ENCODE peak calls at places on chromosome 14, in five cellular contexts. J, K, Y, M and D are unnamed samples.
A peak's percentile ranks its signal among the peaks of the same experiment; 100 is the strongest.

GRCh38 chr14:54440037-54440436 is 1.1 kb downstream of the CNIH1 start:
- DNase-seq in J (no peak), K (no peak), Y (no peak), M (no peak), D (no peak)

GRCh38 chr14:40232302-40232701 is 800.1 kb upstream of the FBXO33 start:
- DNase-seq in J (no peak), K (no peak), Y (no peak), M (no peak), D (no peak)

GRCh38 chr14:92340938-92341337 is 18.0 kb downstream of the SLC24A4 start:
- DNase-seq in J (no peak), K (no peak), Y (no peak), M (no peak), D (no peak)

GRCh38 chr14:60095781-60096450 is 4.2 kb downstream of the PCNX4 start:
- DNase-seq in J (no peak), K (no peak), Y (no peak), M (peak; percentile 71), D (no peak)

GRCh38 chr14:91911474-91912032 is 35.9 kb downstream of the FBLN5 start:
- DNase-seq in J (no peak), K (no peak), Y (peak; percentile 43), M (peak; percentile 5), D (no peak)

GRCh38 chr14:100858838-100859220 is 32.9 kb downstream of the MEG3 start:
- DNase-seq in J (no peak), K (no peak), Y (no peak), M (no peak), D (peak; percentile 57)

GRCh38 chr14:98826618-98827017 is 445.4 kb downstream of the BCL11B start:
- DNase-seq in J (no peak), K (no peak), Y (peak; percentile 31), M (no peak), D (no peak)

GRCh38 chr14:52877628-52878027 is 73.2 kb downstream of the FERMT2 start:
- DNase-seq in J (no peak), K (no peak), Y (no peak), M (no peak), D (no peak)

GRCh38 chr14:64938972-64939816 is 3.4 kb downstream of the GPX2 start:
- DNase-seq in J (no peak), K (no peak), Y (no peak), M (no peak), D (peak; percentile 45)

GRCh38 chr14:103451401-103451800 is 66.2 kb downstream of the MARK3 start:
- DNase-seq in J (no peak), K (no peak), Y (no peak), M (no peak), D (no peak)

GRCh38 chr14:99809864-99810854 is 16.9 kb downstream of the EML1 start:
- DNase-seq in J (no peak), K (no peak), Y (peak; percentile 39), M (no peak), D (no peak)

GRCh38 chr14:81478446-81478845 is 55.2 kb downstream of the SEL1L start:
- DNase-seq in J (no peak), K (no peak), Y (no peak), M (no peak), D (no peak)
- H3K27ac ChIP-seq in J (no peak overlapping the region), K (no peak overlapping the region), Y (no peak overlapping the region), M (no peak overlapping the region), D (no peak overlapping the region)

GRCh38 chr14:79809849-79810612 is 401.3 kb downstream of the DIO2 start:
- DNase-seq in J (no peak), K (no peak), Y (no peak), M (peak; percentile 45), D (no peak)
- H3K36me3 ChIP-seq in J (no peaks in the 10 kb centered on the region), K (no peaks in the 10 kb centered on the region), Y (no peaks in the 10 kb centered on the region), M (no peaks in the 10 kb centered on the region), D (no peaks in the 10 kb centered on the region)

DNA sequence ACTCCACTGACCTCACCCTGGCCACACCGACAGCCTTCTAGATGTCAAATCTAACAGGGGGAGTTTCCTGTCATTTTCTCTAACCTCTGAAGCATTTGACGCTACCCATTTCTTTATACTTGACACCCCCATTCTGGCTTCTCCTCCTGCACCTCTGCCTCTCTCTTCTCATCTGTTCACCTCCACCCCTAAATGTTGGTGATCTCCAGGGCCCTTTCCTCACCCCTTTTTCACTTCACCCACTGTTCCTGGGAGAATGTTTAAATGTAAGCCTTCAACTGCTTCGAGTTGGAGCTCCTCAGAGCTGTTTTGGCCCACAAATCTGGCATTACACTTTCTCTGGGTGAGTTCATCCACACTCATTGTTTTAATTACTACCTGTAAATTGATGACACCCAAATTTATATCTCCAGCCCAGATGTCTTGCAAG is 452 bp upstream of the RABGGTA start:
- DNase-seq in J (no peak), K (no peak), Y (no peak), M (no peak), D (no peak)
- H3K27ac ChIP-seq in J (peak overlapping the region; percentile 98), K (peak overlapping the region; percentile 97), Y (peak overlapping the region; percentile 91), M (no peak overlapping the region), D (peak overlapping the region; percentile 96)

DNA sequence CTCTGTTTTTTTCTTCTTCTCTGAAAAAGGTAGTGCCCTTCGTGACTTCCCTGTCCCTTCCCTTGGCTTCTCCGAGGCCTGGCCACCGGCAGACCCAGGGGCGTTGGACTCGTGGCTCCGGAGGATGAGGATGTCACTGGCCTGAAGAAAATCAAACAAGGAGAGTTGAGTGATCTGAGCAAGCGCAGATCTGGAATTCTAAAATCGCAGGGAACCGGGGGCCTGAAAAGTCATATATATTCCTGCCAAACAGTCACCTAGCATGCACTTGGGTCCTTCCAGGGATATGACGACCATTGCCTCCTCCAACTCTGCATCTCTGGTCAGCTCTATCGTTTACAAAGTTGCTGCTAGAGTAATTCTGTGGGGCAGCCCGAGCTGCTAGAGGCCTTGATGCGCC is 5.2 kb upstream of the PNMA1 start:
- DNase-seq in J (no peak), K (no peak), Y (no peak), M (no peak), D (no peak)
- H3K36me3 ChIP-seq in J (no peaks in the 10 kb centered on the region), K (peaks cover 48% of the 10 kb centered on the region), Y (peaks cover 75% of the 10 kb centered on the region), M (peaks cover 56% of the 10 kb centered on the region), D (peaks cover 49% of the 10 kb centered on the region)

GRCh38 chr14:68190032-68190431 is 370.5 kb downstream of the RAD51B start:
- DNase-seq in J (no peak), K (no peak), Y (no peak), M (no peak), D (no peak)

GRCh38 chr14:68195126-68195525 is 375.5 kb downstream of the RAD51B start:
- DNase-seq in J (no peak), K (no peak), Y (no peak), M (no peak), D (no peak)

GRCh38 chr14:68191567-68192321 is 372.2 kb downstream of the RAD51B start:
- DNase-seq in J (no peak), K (peak; percentile 50), Y (no peak), M (no peak), D (no peak)

GRCh38 chr14:68193970-68194634 is 374.5 kb downstream of the RAD51B start:
- DNase-seq in J (no peak), K (no peak), Y (no peak), M (no peak), D (no peak)

GRCh38 chr14:68192935-68193334 is 373.4 kb downstream of the RAD51B start:
- DNase-seq in J (no peak), K (no peak), Y (no peak), M (no peak), D (no peak)
- H3K27ac ChIP-seq in J (no peak overlapping the region), K (no peak overlapping the region), Y (no peak overlapping the region), M (no peak overlapping the region), D (no peak overlapping the region)

GRCh38 chr14:20350860-20351259 is 7.4 kb downstream of the PARP2 start:
- DNase-seq in J (no peak), K (no peak), Y (no peak), M (no peak), D (no peak)

GRCh38 chr14:20356422-20356821 is 13.0 kb downstream of the PARP2 start:
- DNase-seq in J (no peak), K (no peak), Y (no peak), M (no peak), D (no peak)
- H3K36me3 ChIP-seq in J (no peaks in the 10 kb centered on the region), K (peaks cover 64% of the 10 kb centered on the region), Y (peaks cover 81% of the 10 kb centered on the region), M (peaks cover 55% of the 10 kb centered on the region), D (peaks cover 32% of the 10 kb centered on the region)